ENCODE peak calls at places on chromosome 16, in nine cellular contexts. A, W, F, K, E, Z, M, T and S are unnamed samples. For H3K27me3 and H3K4me1, the result is how much of the 10 kb centered on the place peaks cover.

GRCh38 chr16:87058728-87059250 is 258.4 kb downstream of the C16orf95 start:
- DNase-seq in A (no peak), W (no peak), F (no peak), K (no peak), E (no peak), Z (no peak), M (no peak), T (no peak), S (no peak)

GRCh38 chr16:19837331-19837943 is 47.2 kb downstream of the GPRC5B start:
- DNase-seq in A (peak), W (no peak), F (no peak), K (no peak), E (no peak), Z (no peak), M (no peak), T (no peak), S (no peak)

GRCh38 chr16:19393226-19394074 is 24.2 kb upstream of the TMC5 start:
- DNase-seq in A (peak), W (no peak), F (no peak), K (peak), E (no peak), Z (no peak), M (no peak), T (no peak), S (no peak)

GRCh38 chr16:14291941-14292825 is 221.1 kb downstream of the MRTFB start:
- DNase-seq in A (no peak), W (no peak), F (no peak), K (peak), E (no peak), Z (no peak), M (no peak), T (no peak), S (no peak)

GRCh38 chr16:74862743-74863244 is 88.2 kb upstream of the FA2H start:
- DNase-seq in A (peak), W (peak), F (no peak), K (no peak), E (peak), Z (peak), M (peak), T (no peak), S (no peak)

GRCh38 chr16:4412159-4412558 is 4.2 kb downstream of the CORO7 start:
- DNase-seq in A (no peak), W (no peak), F (no peak), K (no peak), E (no peak), Z (no peak), M (no peak), T (peak), S (no peak)

GRCh38 chr16:2728034-2728433 is 8.0 kb upstream of the PRSS27 start:
- DNase-seq in A (no peak), W (no peak), F (no peak), K (no peak), E (no peak), Z (no peak), M (no peak), T (no peak), S (no peak)

GRCh38 chr16:66903544-66904427 is 14.9 kb downstream of the CDH16 start:
- DNase-seq in A (no peak), W (no peak), F (no peak), K (peak), E (no peak), Z (peak), M (peak), T (peak), S (no peak)

GRCh38 chr16:6286176-6286575 is 1046.5 kb upstream of the RBFOX1 start:
- DNase-seq in A (no peak), W (no peak), F (no peak), K (no peak), E (no peak), Z (no peak), M (no peak), T (no peak), S (no peak)

GRCh38 chr16:82609140-82609539 is 17.6 kb upstream of the CDH13 start:
- DNase-seq in A (no peak), W (no peak), F (no peak), K (no peak), E (no peak), Z (no peak), M (peak), T (no peak), S (no peak)

GRCh38 chr16:47565454-47565853 is 104.3 kb downstream of the PHKB start:
- DNase-seq in A (peak), W (no peak), F (no peak), K (no peak), E (no peak), Z (no peak), M (no peak), T (no peak), S (peak)

GRCh38 chr16:61900482-61900881 is 135.8 kb downstream of the CDH8 start:
- DNase-seq in A (peak), W (no peak), F (no peak), K (no peak), E (no peak), Z (no peak), M (no peak), T (no peak), S (no peak)

GRCh38 chr16:53504161-53504663 is 1.2 kb upstream of the AKTIP start:
- DNase-seq in A (peak), W (peak), F (peak), K (peak), E (peak), Z (peak), M (peak), T (peak), S (peak)

GRCh38 chr16:23907457-23907902 is 71.7 kb downstream of the PRKCB start:
- DNase-seq in A (no peak), W (no peak), F (no peak), K (no peak), E (no peak), Z (no peak), M (no peak), T (no peak), S (no peak)

GRCh38 chr16:2894231-2894630 is 11.2 kb downstream of the FLYWCH2 start:
- DNase-seq in A (no peak), W (no peak), F (no peak), K (no peak), E (peak), Z (no peak), M (no peak), T (no peak), S (no peak)

GRCh38 chr16:75079346-75079926 is 37.1 kb downstream of the LDHD start:
- DNase-seq in A (no peak), W (no peak), F (no peak), K (no peak), E (no peak), Z (no peak), M (no peak), T (peak), S (no peak)

GRCh38 chr16:8576141-8577004 is 13.9 kb downstream of the TMEM114 start:
- DNase-seq in A (no peak), W (no peak), F (no peak), K (no peak), E (no peak), Z (no peak), M (no peak), T (no peak), S (no peak)

GRCh38 chr16:86516618-86517003 is 6.3 kb downstream of the FOXF1 start:
- DNase-seq in A (peak), W (no peak), F (no peak), K (no peak), E (no peak), Z (no peak), M (no peak), T (no peak), S (peak)

GRCh38 chr16:70433456-70434103 is 5.3 kb downstream of the ST3GAL2 start:
- DNase-seq in A (peak), W (no peak), F (no peak), K (no peak), E (no peak), Z (peak), M (no peak), T (no peak), S (peak)

DNA sequence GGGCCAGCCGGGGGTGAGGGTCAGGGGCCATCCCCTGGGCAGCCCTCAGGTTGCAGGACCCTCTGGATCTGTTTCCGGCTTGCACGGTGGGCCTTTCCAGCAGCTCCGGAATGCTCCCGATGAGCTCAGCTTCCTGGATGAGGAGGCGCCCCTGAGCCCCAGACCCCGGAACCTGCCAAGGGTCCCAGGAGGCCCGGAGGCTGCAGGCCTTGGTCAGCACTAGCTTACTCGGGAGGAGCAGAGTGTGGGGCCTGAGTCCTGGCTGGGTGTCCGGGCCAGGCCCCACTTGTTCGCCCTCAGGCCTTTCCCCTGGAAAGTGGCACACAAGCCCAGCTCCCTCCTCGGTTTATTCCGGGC is 7.6 kb upstream of the C1QTNF8 start:
- DNase-seq in A (no peak), W (no peak), F (no peak), K (no peak), E (no peak), Z (no peak), M (no peak), T (no peak), S (no peak)
- H3K27me3 ChIP-seq in A (under half), W (under half), F (under half), K (under half), E (under half), Z (half or more), M (under half), T (under half), S (under half)

DNA sequence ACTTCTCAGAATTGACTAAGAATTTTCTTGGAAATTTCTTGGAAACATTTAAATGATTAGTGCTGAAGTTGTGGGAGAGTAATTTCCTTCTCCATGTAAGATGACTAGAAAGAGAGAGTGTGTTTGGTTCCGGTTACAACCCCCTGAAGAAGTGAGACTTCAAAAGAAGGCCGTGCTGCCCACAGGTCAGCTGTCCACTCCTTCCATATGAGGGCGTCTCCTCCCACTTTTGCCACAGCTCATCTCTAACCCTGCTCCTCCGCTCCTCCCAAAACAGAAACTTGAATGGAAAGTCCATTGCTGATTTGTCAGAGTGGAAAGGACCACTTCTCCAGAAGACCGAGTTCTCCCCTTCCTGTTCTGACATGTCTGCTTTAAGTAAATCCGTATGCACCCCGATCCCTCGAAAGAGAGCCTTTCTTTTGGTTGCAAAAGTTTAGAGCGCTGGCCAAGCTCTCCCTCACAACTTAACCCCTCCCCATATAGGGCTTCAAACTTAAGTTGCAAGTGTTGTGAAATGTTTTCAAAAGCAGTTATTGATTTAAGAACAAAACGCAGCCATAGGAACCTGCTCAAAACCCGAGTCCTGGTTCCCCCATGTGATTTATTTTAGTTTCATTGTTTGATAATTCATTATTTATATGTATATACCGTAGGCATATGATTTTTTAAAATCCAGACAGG is 129.5 kb downstream of the SOCS1 start:
- DNase-seq in A (no peak), W (no peak), F (no peak), K (no peak), E (no peak), Z (no peak), M (no peak), T (no peak), S (no peak)
- H3K4me1 ChIP-seq in A (under half), W (under half), F (under half), K (under half), E (under half), Z (under half), M (under half), T (under half), S (under half)

GRCh38 chr16:592518-593306 is 2.8 kb downstream of the RAB40C start:
- DNase-seq in A (no peak), W (no peak), F (no peak), K (peak), E (no peak), Z (no peak), M (no peak), T (peak), S (peak)
- H3K4me3 ChIP-seq in A (no peak), W (no peak), F (no peak), K (no peak), E (no peak), Z (no peak), M (no peak), T (no peak), S (no peak)

DNA sequence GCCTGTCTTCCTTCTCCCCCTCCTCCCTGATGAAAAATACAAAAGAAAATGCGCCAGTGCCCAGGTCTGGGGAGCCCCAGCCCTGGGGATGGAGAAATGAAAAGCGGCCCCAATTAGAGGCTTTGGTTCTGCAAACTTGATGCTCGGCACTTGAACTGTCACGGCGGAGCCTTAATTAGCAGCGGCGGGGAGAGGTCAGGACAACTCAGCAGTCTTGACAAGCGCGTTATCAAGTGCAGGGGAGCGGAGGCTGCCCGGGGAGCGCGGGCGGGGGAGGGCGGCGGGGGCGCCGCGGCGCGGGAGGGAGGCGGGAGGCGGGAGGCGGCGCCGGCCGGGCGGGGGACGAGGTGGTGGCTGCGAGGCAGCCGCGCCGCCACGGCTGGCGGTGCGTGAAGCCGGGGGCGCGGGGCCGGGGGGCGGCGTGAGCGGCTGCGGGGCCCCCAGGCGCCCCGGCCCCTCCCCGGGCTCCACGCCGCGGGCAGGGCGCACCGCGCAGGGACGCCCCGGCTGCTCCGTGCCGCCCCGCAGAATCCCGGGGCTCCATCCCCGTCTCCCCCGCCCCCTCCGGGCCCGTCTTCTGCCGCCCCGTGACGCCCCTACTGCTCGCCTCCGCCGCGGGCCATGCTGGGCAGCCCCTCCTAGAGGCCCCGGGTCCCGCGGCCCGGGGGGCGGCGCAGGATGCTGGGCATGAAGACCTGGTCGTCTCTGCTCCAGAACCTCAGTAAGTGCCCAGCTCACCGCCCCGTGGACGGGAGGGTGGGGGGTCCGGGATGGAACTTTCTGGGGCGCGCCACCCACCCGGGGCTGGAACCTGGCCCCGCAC is 150.5 kb upstream of the GSE1 start:
- DNase-seq in A (no peak), W (peak), F (peak), K (peak), E (peak), Z (peak), M (peak), T (no peak), S (no peak)
- H3K27me3 ChIP-seq in A (under half), W (under half), F (under half), K (under half), E (under half), Z (under half), M (under half), T (under half), S (under half)

DNA sequence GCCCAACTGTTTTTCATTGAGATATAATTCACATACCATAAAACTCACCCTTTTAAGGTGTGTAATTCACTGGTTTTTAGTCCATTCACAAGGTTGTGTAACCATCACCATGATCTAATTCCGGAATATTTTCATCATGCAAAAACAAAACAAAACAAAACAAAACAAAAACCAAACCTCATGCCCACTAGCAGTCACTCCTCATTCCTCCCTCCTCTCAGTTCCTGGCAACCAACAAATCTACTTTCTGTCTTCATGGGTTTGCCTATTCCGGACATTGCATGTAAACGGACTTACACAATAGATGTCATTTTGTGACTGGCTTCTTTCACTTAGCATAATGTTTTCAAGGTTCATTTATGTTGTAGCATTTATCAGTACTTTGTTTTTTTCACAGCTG is 4.5 kb upstream of the NOD2 start:
- DNase-seq in A (no peak), W (no peak), F (no peak), K (no peak), E (no peak), Z (no peak), M (no peak), T (no peak), S (no peak)
- H3K4me1 ChIP-seq in A (under half), W (under half), F (under half), K (under half), E (under half), Z (under half), M (under half), T (under half), S (under half)

DNA sequence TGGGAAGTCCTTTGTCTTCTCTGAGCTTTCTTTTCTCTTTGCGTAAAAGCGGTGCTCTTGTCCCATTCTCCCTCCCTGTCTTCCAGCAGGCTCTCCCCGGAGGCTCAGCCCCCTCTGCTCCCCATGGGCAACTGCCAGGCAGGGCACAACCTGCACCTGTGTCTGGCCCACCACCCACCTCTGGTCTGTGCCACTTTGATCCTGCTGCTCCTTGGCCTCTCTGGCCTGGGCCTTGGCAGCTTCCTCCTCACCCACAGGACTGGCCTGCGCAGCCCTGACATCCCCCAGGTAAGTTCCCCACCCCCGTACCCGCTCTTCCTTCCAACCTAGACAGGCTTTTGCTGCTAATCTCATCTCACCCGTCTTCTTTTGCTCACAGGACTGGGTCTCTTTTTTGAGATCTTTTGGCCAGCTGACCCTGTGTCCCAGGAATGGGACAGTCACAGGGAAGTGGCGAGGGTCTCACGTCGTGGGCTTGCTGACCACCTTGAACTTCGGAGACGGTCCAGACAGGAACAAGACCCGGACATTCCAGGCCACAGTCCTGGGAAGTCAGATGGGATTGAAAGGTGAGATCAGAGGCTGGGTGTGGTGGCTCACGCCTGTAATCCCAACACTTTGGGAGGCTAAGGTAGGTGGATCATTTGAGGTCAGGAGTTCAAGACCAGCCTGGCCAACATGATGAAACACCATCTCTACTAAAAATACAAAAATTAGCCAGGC is 1.3 kb downstream of the TMEM219 start:
- DNase-seq in A (no peak), W (no peak), F (no peak), K (no peak), E (no peak), Z (no peak), M (no peak), T (no peak), S (peak)
- H3K4me3 ChIP-seq in A (peak), W (peak), F (no peak), K (peak), E (no peak), Z (peak), M (no peak), T (peak), S (no peak)

DNA sequence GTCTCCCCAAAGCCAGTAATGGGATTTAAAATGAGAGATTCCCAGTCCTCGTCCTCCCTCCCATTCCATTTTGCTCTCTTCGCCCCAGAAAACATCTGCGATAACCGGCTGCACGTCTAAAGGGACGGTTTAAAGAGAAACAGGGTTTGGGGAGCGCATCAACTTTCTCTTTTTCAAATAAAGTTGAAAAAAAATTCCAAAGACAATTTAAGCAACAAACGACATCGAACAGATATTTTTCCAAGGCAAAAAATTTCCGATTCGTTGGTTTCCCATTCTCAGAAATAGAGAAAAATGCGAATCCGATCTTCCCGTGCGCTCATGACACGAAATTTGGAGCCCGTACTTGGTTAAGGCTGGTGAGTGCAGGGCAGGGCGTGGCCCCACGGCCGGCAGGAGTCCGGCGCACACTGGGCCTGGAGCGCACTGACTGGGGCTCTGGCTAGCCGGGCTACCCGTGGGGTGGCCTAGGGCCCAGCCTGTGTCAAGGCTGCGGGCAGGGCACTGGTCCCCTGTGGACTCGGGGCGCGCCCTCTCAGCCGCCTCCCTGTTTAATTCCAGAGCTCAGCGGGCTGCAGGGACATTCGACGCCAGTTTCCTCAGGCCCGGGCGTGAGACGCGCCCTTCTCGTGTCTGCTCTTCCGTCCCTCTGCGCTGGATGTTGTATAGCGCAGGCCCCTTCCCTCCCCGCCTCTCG is 17.8 kb upstream of the ZFHX3 start:
- DNase-seq in A (peak), W (no peak), F (no peak), K (no peak), E (peak), Z (no peak), M (no peak), T (peak), S (peak)
- H3K27me3 ChIP-seq in A (under half), W (under half), F (under half), K (under half), E (half or more), Z (under half), M (half or more), T (under half), S (under half)